ENCODE peak calls at places on chromosome 5, in eight cellular contexts. A is HepG2; F is MCF 10A; H is AG10803; K is mucosa of descending colon; N is aorta; X is effector CD4-positive, alpha-beta T cell; O is left kidney. Y is an unnamed sample.

GRCh38 chr5:172274951-172275753 is 8.4 kb downstream of the UBTD2 start:
- DNase-seq in A (no peak), F (peak; percentile 74), K (no peak), X (peak; percentile 43), O (no peak), H (no peak), N (no peak), Y (no peak)

GRCh38 chr5:170603578-170604565 is 100.1 kb downstream of the KCNIP1 start:
- DNase-seq in X (no peak), H (no peak), N (peak; percentile 61), O (peak; percentile 89), K (no peak), A (peak; percentile 46), F (peak; percentile 86), Y (no peak)

GRCh38 chr5:88664630-88665029 is 218.4 kb downstream of the MEF2C start:
- DNase-seq in K (no peak), O (peak; percentile 29), A (no peak), H (no peak), N (no peak), F (no peak), X (no peak), Y (no peak)

GRCh38 chr5:72562717-72563116 is 55.5 kb upstream of the ZNF366 start:
- DNase-seq in X (no peak), A (no peak), N (no peak), F (no peak), K (no peak), H (no peak), O (no peak), Y (no peak)

GRCh38 chr5:148794729-148795590 is 31.5 kb upstream of the ADRB2 start:
- DNase-seq in A (no peak), F (peak; percentile 94), N (no peak), X (no peak), H (peak; percentile 72), K (no peak), O (no peak), Y (no peak)

GRCh38 chr5:2373631-2374030 is 377.8 kb downstream of the IRX2 start:
- DNase-seq in N (no peak), K (no peak), A (no peak), O (no peak), F (no peak), X (no peak), H (no peak), Y (no peak)

GRCh38 chr5:54832066-54832465 is 153.3 kb downstream of the ESM1 start:
- DNase-seq in N (no peak), F (no peak), X (no peak), K (no peak), H (peak; percentile 77), A (no peak), O (peak; percentile 26), Y (no peak)

GRCh38 chr5:80654054-80654390 is 430 bp upstream of the MSH3 start:
- DNase-seq in A (peak; percentile 20), X (no peak), N (no peak), H (no peak), F (peak; percentile 18), K (no peak), O (peak; percentile 39), Y (no peak)

GRCh38 chr5:9051779-9052178 is 494.1 kb downstream of the SEMA5A start:
- DNase-seq in H (no peak), A (no peak), N (no peak), K (no peak), X (no peak), F (no peak), O (no peak), Y (no peak)

GRCh38 chr5:89277791-89278190 is 394.8 kb upstream of the MEF2C start:
- DNase-seq in O (no peak), N (no peak), X (no peak), H (peak; percentile 50), K (no peak), F (peak; percentile 11), A (no peak), Y (no peak)

GRCh38 chr5:175248416-175248905 is 195.5 kb downstream of the DRD1 start:
- DNase-seq in X (no peak), O (no peak), H (no peak), K (no peak), F (no peak), N (no peak), A (no peak), Y (no peak)

GRCh38 chr5:141567513-141568117 is 51.2 kb downstream of the DIAPH1 start:
- DNase-seq in H (no peak), K (no peak), F (peak; percentile 25), N (no peak), A (no peak), O (peak; percentile 50), X (no peak), Y (no peak)

GRCh38 chr5:143001764-143002351 is 231.7 kb downstream of the ARHGAP26 start:
- DNase-seq in O (no peak), H (peak; percentile 74), K (no peak), F (peak; percentile 80), A (no peak), N (peak; percentile 68), X (no peak), Y (no peak)

Y was measured in lower lobe of right lung.